ENCODE peak calls at places on chromosomes 4 and X, in four cellular contexts. One of them, this sample, is unnamed.

GRCh38 chrX:129450123-129450522 is 73.2 kb downstream of the SMARCA1 start:
- DNase-seq in mucosa of descending colon: no peak
- DNase-seq in dorsolateral prefrontal cortex: no peak
- DNase-seq in foreskin fibroblast: no peak
- DNase-seq in this sample: no peak

GRCh38 chr4:122826000-122826595 is 533 bp upstream of the FGF2 start:
- DNase-seq in mucosa of descending colon: no peak
- DNase-seq in dorsolateral prefrontal cortex: no peak
- DNase-seq in foreskin fibroblast: no peak
- DNase-seq in this sample: no peak

GRCh38 chr4:54806351-54806750 is 148.6 kb downstream of the KIT start:
- DNase-seq in mucosa of descending colon: no peak
- DNase-seq in dorsolateral prefrontal cortex: no peak
- DNase-seq in foreskin fibroblast: no peak
- DNase-seq in this sample: no peak

GRCh38 chrX:49846545-49846944 is 17.4 kb downstream of the PAGE4 start:
- DNase-seq in mucosa of descending colon: no peak
- DNase-seq in dorsolateral prefrontal cortex: no peak
- DNase-seq in foreskin fibroblast: no peak
- DNase-seq in this sample: no peak

GRCh38 chr4:168840988-168841681 is 168.9 kb downstream of the CBR4 start:
- DNase-seq in mucosa of descending colon: no peak
- DNase-seq in dorsolateral prefrontal cortex: peak
- DNase-seq in foreskin fibroblast: no peak
- DNase-seq in this sample: no peak

GRCh38 chrX:138723301-138723700 is 11.8 kb upstream of the FGF13 start:
- DNase-seq in mucosa of descending colon: no peak
- DNase-seq in dorsolateral prefrontal cortex: no peak
- DNase-seq in foreskin fibroblast: no peak
- DNase-seq in this sample: no peak

GRCh38 chr4:141154725-141155124 is 21.5 kb upstream of the RNF150 start:
- DNase-seq in mucosa of descending colon: no peak
- DNase-seq in dorsolateral prefrontal cortex: no peak
- DNase-seq in foreskin fibroblast: no peak
- DNase-seq in this sample: no peak

GRCh38 chrX:53080628-53081580 is 1.3 kb upstream of the TSPYL2 start:
- DNase-seq in mucosa of descending colon: no peak
- DNase-seq in dorsolateral prefrontal cortex: no peak
- DNase-seq in foreskin fibroblast: peak
- DNase-seq in this sample: no peak

GRCh38 chrX:8971116-8971515 is 62.8 kb downstream of the FAM9B start:
- DNase-seq in mucosa of descending colon: no peak
- DNase-seq in dorsolateral prefrontal cortex: no peak
- DNase-seq in foreskin fibroblast: peak
- DNase-seq in this sample: peak

GRCh38 chrX:27251369-27251768 is 211.8 kb downstream of the PPP4R3C start:
- DNase-seq in mucosa of descending colon: no peak
- DNase-seq in dorsolateral prefrontal cortex: no peak
- DNase-seq in foreskin fibroblast: no peak
- DNase-seq in this sample: no peak

GRCh38 chr4:109232666-109233065 is 69.8 kb downstream of the COL25A1 start:
- DNase-seq in mucosa of descending colon: no peak
- DNase-seq in dorsolateral prefrontal cortex: no peak
- DNase-seq in foreskin fibroblast: peak
- DNase-seq in this sample: no peak

GRCh38 chr4:162952232-162952631 is 214.5 kb downstream of the NAF1 start:
- DNase-seq in mucosa of descending colon: no peak
- DNase-seq in dorsolateral prefrontal cortex: no peak
- DNase-seq in foreskin fibroblast: no peak
- DNase-seq in this sample: no peak

GRCh38 chr4:110869862-110870577 is 247.1 kb upstream of the PITX2 start:
- DNase-seq in mucosa of descending colon: no peak
- DNase-seq in dorsolateral prefrontal cortex: no peak
- DNase-seq in foreskin fibroblast: peak
- DNase-seq in this sample: peak

GRCh38 chr4:133151681-133152329 is 2.7 kb downstream of the PCDH10 start:
- DNase-seq in mucosa of descending colon: no peak
- DNase-seq in dorsolateral prefrontal cortex: peak
- DNase-seq in foreskin fibroblast: peak
- DNase-seq in this sample: no peak

GRCh38 chr4:123661080-123661737 is 264.6 kb downstream of the SPRY1 start:
- DNase-seq in mucosa of descending colon: no peak
- DNase-seq in dorsolateral prefrontal cortex: no peak
- DNase-seq in foreskin fibroblast: peak
- DNase-seq in this sample: no peak

GRCh38 chr4:120557372-120557771 is 365.2 kb downstream of the PRDM5 start:
- DNase-seq in mucosa of descending colon: no peak
- DNase-seq in dorsolateral prefrontal cortex: no peak
- DNase-seq in foreskin fibroblast: peak
- DNase-seq in this sample: no peak

GRCh38 chr4:7324651-7325121 is 110.0 kb downstream of the PSAPL1 start:
- DNase-seq in mucosa of descending colon: no peak
- DNase-seq in dorsolateral prefrontal cortex: peak
- DNase-seq in foreskin fibroblast: no peak
- DNase-seq in this sample: no peak

GRCh38 chr4:184400375-184400870 is 73.9 kb downstream of the IRF2 start:
- DNase-seq in mucosa of descending colon: no peak
- DNase-seq in dorsolateral prefrontal cortex: no peak
- DNase-seq in foreskin fibroblast: peak
- DNase-seq in this sample: no peak

GRCh38 chr4:153651041-153651960 is 32.8 kb upstream of the TLR2 start:
- DNase-seq in mucosa of descending colon: no peak
- DNase-seq in dorsolateral prefrontal cortex: peak
- DNase-seq in foreskin fibroblast: peak
- DNase-seq in this sample: no peak

GRCh38 chrX:152917969-152918579 is 20.2 kb downstream of the ZNF185 start:
- DNase-seq in mucosa of descending colon: peak
- DNase-seq in dorsolateral prefrontal cortex: no peak
- DNase-seq in foreskin fibroblast: no peak
- DNase-seq in this sample: no peak

GRCh38 chr4:125975861-125976397 is 661.2 kb downstream of the FAT4 start:
- DNase-seq in mucosa of descending colon: no peak
- DNase-seq in dorsolateral prefrontal cortex: no peak
- DNase-seq in foreskin fibroblast: no peak
- DNase-seq in this sample: no peak

GRCh38 chrX:46912673-46913491 is 661 bp downstream of the JADE3 start:
- DNase-seq in mucosa of descending colon: peak
- DNase-seq in dorsolateral prefrontal cortex: no peak
- DNase-seq in foreskin fibroblast: peak
- DNase-seq in this sample: peak

GRCh38 chr4:99447079-99447478 is 11.9 kb upstream of the ADH7 start:
- DNase-seq in mucosa of descending colon: no peak
- DNase-seq in dorsolateral prefrontal cortex: no peak
- DNase-seq in foreskin fibroblast: peak
- DNase-seq in this sample: peak

GRCh38 chr4:158053086-158053485 is 119.7 kb downstream of the GASK1B start:
- DNase-seq in mucosa of descending colon: no peak
- DNase-seq in dorsolateral prefrontal cortex: no peak
- DNase-seq in foreskin fibroblast: no peak
- DNase-seq in this sample: no peak

GRCh38 chr4:127781303-127782024 is 658 bp upstream of the HSPA4L start:
- DNase-seq in mucosa of descending colon: no peak
- DNase-seq in dorsolateral prefrontal cortex: no peak
- DNase-seq in foreskin fibroblast: peak
- DNase-seq in this sample: no peak

GRCh38 chrX:118259213-118259612 is 86.7 kb upstream of the WDR44 start:
- DNase-seq in mucosa of descending colon: no peak
- DNase-seq in dorsolateral prefrontal cortex: no peak
- DNase-seq in foreskin fibroblast: no peak
- DNase-seq in this sample: no peak

GRCh38 chr4:54550415-54551171 is 107.2 kb upstream of the KIT start:
- DNase-seq in mucosa of descending colon: no peak
- DNase-seq in dorsolateral prefrontal cortex: no peak
- DNase-seq in foreskin fibroblast: peak
- DNase-seq in this sample: no peak

GRCh38 chr4:110467400-110467799 is 8.6 kb upstream of the ENPEP start:
- DNase-seq in mucosa of descending colon: no peak
- DNase-seq in dorsolateral prefrontal cortex: no peak
- DNase-seq in foreskin fibroblast: no peak
- DNase-seq in this sample: peak

GRCh38 chr4:55172694-55173287 is 47.4 kb upstream of the KDR start:
- DNase-seq in mucosa of descending colon: no peak
- DNase-seq in dorsolateral prefrontal cortex: no peak
- DNase-seq in foreskin fibroblast: peak
- DNase-seq in this sample: no peak

GRCh38 chr4:8410641-8411271 is 29.8 kb downstream of the ACOX3 start:
- DNase-seq in mucosa of descending colon: peak
- DNase-seq in dorsolateral prefrontal cortex: no peak
- DNase-seq in foreskin fibroblast: peak
- DNase-seq in this sample: no peak

GRCh38 chrX:115344885-115345653 is 55.6 kb downstream of the LUZP4 start:
- DNase-seq in mucosa of descending colon: peak
- DNase-seq in dorsolateral prefrontal cortex: peak
- DNase-seq in foreskin fibroblast: peak
- DNase-seq in this sample: no peak

GRCh38 chr4:35993606-35994005 is 250.7 kb downstream of the ARAP2 start:
- DNase-seq in mucosa of descending colon: no peak
- DNase-seq in dorsolateral prefrontal cortex: no peak
- DNase-seq in foreskin fibroblast: no peak
- DNase-seq in this sample: no peak

GRCh38 chr4:13762126-13762525 is 134.6 kb upstream of the BOD1L1 start:
- DNase-seq in mucosa of descending colon: no peak
- DNase-seq in dorsolateral prefrontal cortex: no peak
- DNase-seq in foreskin fibroblast: peak
- DNase-seq in this sample: no peak

GRCh38 chr4:10130190-10130888 is 13.7 kb upstream of the WDR1 start:
- DNase-seq in mucosa of descending colon: no peak
- DNase-seq in dorsolateral prefrontal cortex: no peak
- DNase-seq in foreskin fibroblast: no peak
- DNase-seq in this sample: no peak

GRCh38 chr4:10131202-10131601 is 14.6 kb upstream of the WDR1 start:
- DNase-seq in mucosa of descending colon: no peak
- DNase-seq in dorsolateral prefrontal cortex: no peak
- DNase-seq in foreskin fibroblast: no peak
- DNase-seq in this sample: no peak

GRCh38 chr4:10135252-10135651 is 18.7 kb upstream of the WDR1 start:
- DNase-seq in mucosa of descending colon: no peak
- DNase-seq in dorsolateral prefrontal cortex: no peak
- DNase-seq in foreskin fibroblast: no peak
- DNase-seq in this sample: no peak

GRCh38 chr4:10129196-10130185 is 12.9 kb upstream of the WDR1 start:
- DNase-seq in mucosa of descending colon: no peak
- DNase-seq in dorsolateral prefrontal cortex: no peak
- DNase-seq in foreskin fibroblast: no peak
- DNase-seq in this sample: no peak

GRCh38 chr4:10134141-10134540 is 17.5 kb upstream of the WDR1 start:
- DNase-seq in mucosa of descending colon: no peak
- DNase-seq in dorsolateral prefrontal cortex: no peak
- DNase-seq in foreskin fibroblast: no peak
- DNase-seq in this sample: no peak
- TF ChIP-seq CTCF in mucosa of descending colon: no peak
- TF ChIP-seq CTCF in dorsolateral prefrontal cortex: no peak
- TF ChIP-seq CTCF in foreskin fibroblast: no peak
- TF ChIP-seq CTCF in this sample: no peak

GRCh38 chr4:113534698-113535097 is 226.8 kb downstream of the CAMK2D start:
- DNase-seq in mucosa of descending colon: no peak
- DNase-seq in dorsolateral prefrontal cortex: no peak
- DNase-seq in foreskin fibroblast: peak
- DNase-seq in this sample: no peak

GRCh38 chr4:113539408-113539807 is 222.1 kb downstream of the CAMK2D start:
- DNase-seq in mucosa of descending colon: no peak
- DNase-seq in dorsolateral prefrontal cortex: no peak
- DNase-seq in foreskin fibroblast: peak
- DNase-seq in this sample: no peak

GRCh38 chr4:113540859-113541258 is 220.7 kb downstream of the CAMK2D start:
- DNase-seq in mucosa of descending colon: no peak
- DNase-seq in dorsolateral prefrontal cortex: no peak
- DNase-seq in foreskin fibroblast: peak
- DNase-seq in this sample: no peak

GRCh38 chr4:113541933-113542332 is 219.6 kb downstream of the CAMK2D start:
- DNase-seq in mucosa of descending colon: no peak
- DNase-seq in dorsolateral prefrontal cortex: no peak
- DNase-seq in foreskin fibroblast: peak
- DNase-seq in this sample: no peak

GRCh38 chr4:113537183-113537977 is 224.2 kb downstream of the CAMK2D start:
- DNase-seq in mucosa of descending colon: no peak
- DNase-seq in dorsolateral prefrontal cortex: no peak
- DNase-seq in foreskin fibroblast: no peak
- DNase-seq in this sample: no peak
- H3K4me3 ChIP-seq in mucosa of descending colon: no peak
- H3K4me3 ChIP-seq in dorsolateral prefrontal cortex: no peak
- H3K4me3 ChIP-seq in foreskin fibroblast: no peak
- H3K4me3 ChIP-seq in this sample: no peak

GRCh38 chr4:176569301-176569700 is 223.4 kb downstream of the VEGFC start:
- DNase-seq in mucosa of descending colon: no peak
- DNase-seq in dorsolateral prefrontal cortex: no peak
- DNase-seq in foreskin fibroblast: peak
- DNase-seq in this sample: no peak
- TF ChIP-seq CTCF in mucosa of descending colon: no peak
- TF ChIP-seq CTCF in dorsolateral prefrontal cortex: no peak
- TF ChIP-seq CTCF in foreskin fibroblast: no peak
- TF ChIP-seq CTCF in this sample: no peak

GRCh38 chr4:104334410-104334809 is 160.3 kb downstream of the CXXC4 start:
- DNase-seq in mucosa of descending colon: no peak
- DNase-seq in dorsolateral prefrontal cortex: no peak
- DNase-seq in foreskin fibroblast: no peak
- DNase-seq in this sample: no peak
- H3K4me3 ChIP-seq in mucosa of descending colon: no peak
- H3K4me3 ChIP-seq in dorsolateral prefrontal cortex: no peak
- H3K4me3 ChIP-seq in foreskin fibroblast: no peak
- H3K4me3 ChIP-seq in this sample: no peak

DNA sequence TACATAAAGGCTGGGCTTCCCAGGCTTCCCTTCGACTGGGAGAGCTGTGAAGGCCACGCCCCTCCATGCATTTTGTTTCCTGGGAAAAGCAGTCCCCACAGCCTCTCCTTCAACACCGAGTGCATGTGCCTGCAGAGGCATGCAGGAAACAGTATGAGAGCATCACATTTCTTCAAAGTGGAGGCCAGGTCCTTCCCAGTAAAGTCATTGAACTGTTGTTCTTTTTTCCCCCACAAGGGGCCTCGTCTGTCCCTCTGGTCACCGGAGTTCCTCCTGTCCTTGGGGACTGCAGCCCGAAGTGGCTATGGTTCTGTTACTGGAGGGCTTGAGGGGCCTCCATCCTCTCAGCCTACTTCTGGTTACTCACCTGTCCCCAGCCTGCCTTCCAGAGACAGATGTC is 56.0 kb downstream of the RAI2 start:
- DNase-seq in mucosa of descending colon: no peak
- DNase-seq in dorsolateral prefrontal cortex: no peak
- DNase-seq in foreskin fibroblast: no peak
- DNase-seq in this sample: no peak
- TF ChIP-seq CTCF in mucosa of descending colon: no peak
- TF ChIP-seq CTCF in dorsolateral prefrontal cortex: no peak
- TF ChIP-seq CTCF in foreskin fibroblast: no peak
- TF ChIP-seq CTCF in this sample: no peak

This sample was measured in GM12865.